ENCODE peak calls at places on chromosomes 7 and 10, in ten cellular contexts. A is AG04450; B is esophagus muscularis mucosa; V is mesendoderm; S is body of pancreas; X is heart right ventricle; C is Peyer's patch; L is uterus; R is effector memory CD4-positive, alpha-beta T cell; F is stomach. Z is an unnamed sample.

GRCh38 chr10:91391915-91392314 is 18.2 kb upstream of the HECTD2 start:
- DNase-seq in X (no peak), V (no peak), B (no peak), L (no peak), F (no peak), C (no peak), R (no peak), S (no peak), A (no peak), Z (no peak)

GRCh38 chr10:55441777-55442176 is 640.7 kb upstream of the PCDH15 start:
- DNase-seq in S (no peak), C (no peak), X (no peak), R (no peak), B (no peak), V (no peak), F (no peak), L (no peak), A (no peak), Z (no peak)

GRCh38 chr7:140625908-140626868 is 14.4 kb downstream of the DENND2A start:
- DNase-seq in B (peak; percentile 97), F (peak; percentile 72), C (peak; percentile 63), V (peak; percentile 98), A (peak; percentile 99), S (peak; percentile 54), L (peak; percentile 97), X (peak; percentile 94), R (no peak), Z (peak; percentile 16)

GRCh38 chr7:99631311-99632109 is 14.8 kb downstream of the ZSCAN25 start:
- DNase-seq in X (peak; percentile 12), C (no peak), F (no peak), S (peak; percentile 46), L (no peak), B (peak; percentile 77), A (no peak), R (no peak), V (peak; percentile 43), Z (no peak)

GRCh38 chr7:81627565-81628287 is 142.1 kb downstream of the HGF start:
- DNase-seq in C (no peak), V (no peak), L (no peak), F (no peak), X (no peak), B (no peak), S (no peak), A (no peak), R (no peak), Z (no peak)

GRCh38 chr10:24901686-24902399 is 50.6 kb downstream of the PRTFDC1 start:
- DNase-seq in C (peak; percentile 75), L (peak; percentile 65), V (peak; percentile 19), S (peak; percentile 52), R (no peak), X (peak; percentile 34), B (no peak), A (peak; percentile 92), F (peak; percentile 64), Z (peak; percentile 24)

GRCh38 chr7:127629268-127629854 is 11.4 kb upstream of the PAX4 start:
- DNase-seq in S (peak; percentile 78), V (peak; percentile 90), X (no peak), R (no peak), L (no peak), A (no peak), F (peak; percentile 35), B (no peak), C (peak; percentile 54), Z (no peak)

GRCh38 chr10:91190388-91190870 is 30.0 kb upstream of the PCGF5 start:
- DNase-seq in S (no peak), V (no peak), L (no peak), F (no peak), A (no peak), B (no peak), C (no peak), X (no peak), R (no peak), Z (no peak)

GRCh38 chr7:79403451-79403850 is 50.0 kb downstream of the MAGI2 start:
- DNase-seq in R (no peak), A (no peak), V (no peak), F (no peak), L (no peak), B (no peak), X (no peak), S (no peak), C (no peak), Z (no peak)

GRCh38 chr10:35268791-35269257 is 67.5 kb upstream of the CCNY start:
- DNase-seq in V (peak; percentile 43), F (no peak), S (no peak), R (no peak), A (no peak), X (no peak), C (no peak), L (no peak), B (no peak), Z (no peak)

GRCh38 chr10:35274511-35275060 is 61.7 kb upstream of the CCNY start:
- DNase-seq in V (no peak), R (no peak), X (no peak), A (no peak), B (no peak), S (no peak), C (no peak), F (no peak), L (no peak), Z (no peak)

GRCh38 chr10:35271086-35271834 is 65.0 kb upstream of the CCNY start:
- DNase-seq in S (no peak), A (no peak), V (no peak), B (no peak), C (no peak), F (no peak), R (no peak), X (no peak), L (no peak), Z (no peak)

GRCh38 chr10:35268323-35268722 is 68.0 kb upstream of the CCNY start:
- DNase-seq in R (no peak), L (no peak), C (no peak), V (no peak), F (no peak), X (no peak), S (no peak), A (no peak), B (no peak), Z (no peak)

GRCh38 chr10:35270100-35270499 is 66.2 kb upstream of the CCNY start:
- DNase-seq in F (no peak), B (no peak), X (no peak), A (no peak), R (no peak), S (no peak), L (no peak), C (no peak), V (no peak), Z (no peak)
- H3K27ac ChIP-seq in F (no peak overlapping the region), B (no peak overlapping the region), X (no peak overlapping the region), A (no peak overlapping the region), R (no peak overlapping the region), S (no peak overlapping the region), L (no peak overlapping the region), C (no peak overlapping the region), V (no peak overlapping the region), Z (no peak overlapping the region)

GRCh38 chr7:39615350-39615975 is 7.9 kb upstream of the RALA start:
- DNase-seq in L (no peak), V (no peak), B (no peak), S (no peak), R (no peak), A (no peak), X (no peak), F (no peak), C (no peak), Z (no peak)
- H3K27ac ChIP-seq in L (no peak overlapping the region), V (no peak overlapping the region), B (no peak overlapping the region), S (peak overlapping the region; percentile 21), R (no peak overlapping the region), A (no peak overlapping the region), X (no peak overlapping the region), F (no peak overlapping the region), C (no peak overlapping the region), Z (no peak overlapping the region)

GRCh38 chr7:105452085-105452484 is 63.4 kb upstream of the SRPK2 start:
- DNase-seq in B (no peak), X (no peak), C (no peak), A (no peak), S (no peak), L (no peak), V (no peak), R (no peak), F (no peak), Z (no peak)
- H3K27ac ChIP-seq in B (no peak overlapping the region), X (no peak overlapping the region), C (no peak overlapping the region), A (no peak overlapping the region), S (no peak overlapping the region), L (no peak overlapping the region), V (no peak overlapping the region), R (no peak overlapping the region), F (no peak overlapping the region), Z (no peak overlapping the region)

DNA sequence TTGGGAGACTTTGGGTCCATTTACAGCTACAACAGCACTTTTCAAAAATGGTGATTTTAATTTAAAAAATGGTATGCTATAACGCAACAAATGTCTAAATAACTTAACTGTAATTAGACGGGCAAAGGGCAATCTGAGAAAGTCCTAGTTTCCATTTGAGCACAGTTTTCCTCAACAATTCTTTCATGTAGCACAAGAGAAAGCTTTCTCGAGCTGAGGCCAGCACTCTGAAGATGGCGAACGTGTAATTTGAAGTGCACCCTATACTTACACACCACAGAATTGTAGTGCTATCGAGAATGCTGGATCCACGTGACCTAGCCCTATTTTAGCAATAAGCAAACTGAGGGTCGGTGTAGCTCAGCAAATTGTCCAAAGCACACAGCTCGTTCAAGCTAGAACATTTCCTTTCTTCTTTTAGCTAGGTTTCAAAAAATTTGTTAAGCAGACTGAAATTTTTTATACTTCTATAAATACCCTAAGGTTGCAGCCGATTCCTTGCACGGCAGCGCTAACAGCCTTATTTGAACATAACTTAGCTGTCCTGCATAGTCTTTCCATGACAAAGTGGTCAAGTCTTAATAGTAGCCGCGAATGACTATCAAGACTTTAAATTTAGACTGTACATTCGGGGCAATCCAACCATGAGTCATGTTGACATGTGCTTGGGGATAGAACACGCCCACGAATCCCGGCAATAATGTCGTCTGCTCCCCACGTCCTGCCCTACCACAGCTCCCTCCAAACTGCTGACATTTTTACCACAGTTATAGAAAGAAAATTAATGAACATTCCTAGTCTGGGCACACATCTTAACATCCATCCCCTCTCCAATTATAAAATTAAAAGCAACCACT is 10.0 kb downstream of the KLF6 start:
- DNase-seq in L (peak; percentile 51), R (no peak), X (peak; percentile 50), S (no peak), F (no peak), A (no peak), B (no peak), V (peak; percentile 22), C (no peak), Z (peak; percentile 34)
- H3K27ac ChIP-seq in L (peak overlapping the region; percentile 100), R (peak overlapping the region; percentile 77), X (peak overlapping the region; percentile 100), S (peak overlapping the region; percentile 30), F (peak overlapping the region; percentile 100), A (peak overlapping the region; percentile 85), B (peak overlapping the region; percentile 100), V (no peak overlapping the region), C (peak overlapping the region; percentile 76), Z (peak overlapping the region; percentile 6)

GRCh38 chr7:148746139-148746538 is 47.4 kb downstream of the CUL1 start:
- DNase-seq in C (no peak), A (no peak), L (no peak), F (no peak), R (no peak), S (no peak), V (no peak), B (no peak), X (no peak), Z (no peak)
- H3K27ac ChIP-seq in C (no peak overlapping the region), A (no peak overlapping the region), L (no peak overlapping the region), F (no peak overlapping the region), R (no peak overlapping the region), S (no peak overlapping the region), V (no peak overlapping the region), B (no peak overlapping the region), X (no peak overlapping the region), Z (no peak overlapping the region)